ENCODE peak calls at places on chromosomes 5 and 9, in four cellular contexts. P, L, E and F are unnamed samples.

GRCh38 chr5:78518365-78519197 is 130.0 kb downstream of the LHFPL2 start:
- DNase-seq in P (no peak), L (no peak), E (no peak), F (peak; percentile 86)

GRCh38 chr5:56585466-56585865 is 229.9 kb upstream of the MAP3K1 start:
- DNase-seq in P (no peak), E (no peak), L (no peak), F (no peak)

GRCh38 chr9:126420643-126421564 is 94.3 kb downstream of the MVB12B start:
- DNase-seq in P (no peak), E (no peak), L (no peak), F (no peak)

GRCh38 chr5:73061593-73061992 is 58.8 kb upstream of the TMEM171 start:
- DNase-seq in L (no peak), P (no peak), E (no peak), F (no peak)

GRCh38 chr5:45038366-45038987 is 229.7 kb downstream of the MRPS30 start:
- DNase-seq in P (peak; percentile 13), E (no peak), L (peak; percentile 29), F (peak; percentile 10)

GRCh38 chr9:113011911-113012381 is at the start of gene ZNF883:
- DNase-seq in L (no peak), P (no peak), E (no peak), F (no peak)

GRCh38 chr9:134289241-134289875 is 36.9 kb upstream of the RXRA start:
- DNase-seq in E (no peak), L (no peak), P (no peak), F (no peak)

GRCh38 chr9:16223074-16223871 is 647.2 kb downstream of the BNC2 start:
- DNase-seq in E (no peak), L (no peak), P (no peak), F (no peak)

GRCh38 chr5:142012792-142013388 is at the start of gene GNPDA1:
- DNase-seq in P (peak; percentile 71), L (peak; percentile 43), E (peak; percentile 92), F (peak; percentile 85)

GRCh38 chr5:133527311-133527710 is 85.0 kb downstream of the FSTL4 start:
- DNase-seq in E (no peak), L (no peak), P (no peak), F (no peak)

GRCh38 chr9:116671605-116672004 is 15.5 kb upstream of the TRIM32 start:
- DNase-seq in E (no peak), L (no peak), P (no peak), F (no peak)

GRCh38 chr5:128455861-128456361 is 82.1 kb downstream of the FBN2 start:
- DNase-seq in P (no peak), E (no peak), L (no peak), F (no peak)

GRCh38 chr5:1919750-1920149 is 37.0 kb upstream of the IRX4 start:
- DNase-seq in L (no peak), E (no peak), P (no peak), F (no peak)

GRCh38 chr9:3804148-3804547 is 278.3 kb upstream of the RFX3 start:
- DNase-seq in L (no peak), E (no peak), P (no peak), F (no peak)

GRCh38 chr5:61919920-61920319 is 386.1 kb upstream of the KIF2A start:
- DNase-seq in E (no peak), P (no peak), L (no peak), F (no peak)

GRCh38 chr5:91214571-91214970 is 168.5 kb downstream of the ARRDC3 start:
- DNase-seq in E (no peak), P (no peak), L (no peak), F (no peak)

GRCh38 chr5:78829811-78830499 is 155.2 kb downstream of the ARSB start:
- DNase-seq in E (no peak), P (no peak), L (no peak), F (no peak)

GRCh38 chr9:124261787-124262595 is 4.2 kb downstream of the NEK6 start:
- DNase-seq in E (no peak), L (no peak), P (no peak), F (no peak)

GRCh38 chr5:171409164-171410136 is 10.0 kb upstream of the FGF18 start:
- DNase-seq in P (no peak), L (no peak), E (no peak), F (no peak)

GRCh38 chr5:160479926-160480325 is 58.3 kb downstream of the PTTG1 start:
- DNase-seq in L (no peak), P (no peak), E (no peak), F (no peak)

GRCh38 chr5:67640011-67640410 is 443.4 kb upstream of the CD180 start:
- DNase-seq in E (no peak), P (no peak), L (no peak), F (no peak)

GRCh38 chr9:82882133-82882532 is 180.8 kb downstream of the RASEF start:
- DNase-seq in P (no peak), L (no peak), E (no peak), F (no peak)